ENCODE peak calls at places on chromosomes 1 and 21, in ten cellular contexts. One of them, this sample, is unnamed.

GRCh38 chr1:27154469-27154990 is 395 bp downstream of the SLC9A1 start:
- DNase-seq in IMR-90: no peak
- DNase-seq in A549: no peak
- DNase-seq in fibroblast of pulmonary artery: no peak
- DNase-seq in bronchial epithelial cell: no peak
- DNase-seq in GM06990: no peak
- DNase-seq in heart left ventricle: no peak
- DNase-seq in spleen: no peak
- DNase-seq in right lobe of liver: no peak
- DNase-seq in psoas muscle: no peak
- DNase-seq in this sample: no peak

GRCh38 chr1:150548632-150549495 is at the start of gene ADAMTSL4:
- DNase-seq in IMR-90: peak
- DNase-seq in A549: peak
- DNase-seq in fibroblast of pulmonary artery: peak
- DNase-seq in bronchial epithelial cell: peak
- DNase-seq in GM06990: peak
- DNase-seq in heart left ventricle: peak
- DNase-seq in spleen: peak
- DNase-seq in right lobe of liver: peak
- DNase-seq in psoas muscle: peak
- DNase-seq in this sample: peak

GRCh38 chr1:2374260-2375155 is 16.8 kb downstream of the MORN1 start:
- DNase-seq in IMR-90: no peak
- DNase-seq in A549: no peak
- DNase-seq in fibroblast of pulmonary artery: no peak
- DNase-seq in bronchial epithelial cell: no peak
- DNase-seq in GM06990: no peak
- DNase-seq in heart left ventricle: no peak
- DNase-seq in spleen: peak
- DNase-seq in right lobe of liver: peak
- DNase-seq in psoas muscle: no peak
- DNase-seq in this sample: no peak

GRCh38 chr1:54334996-54335395 is 71.2 kb downstream of the SSBP3 start:
- DNase-seq in IMR-90: peak
- DNase-seq in A549: no peak
- DNase-seq in fibroblast of pulmonary artery: peak
- DNase-seq in bronchial epithelial cell: no peak
- DNase-seq in GM06990: no peak
- DNase-seq in heart left ventricle: no peak
- DNase-seq in spleen: no peak
- DNase-seq in right lobe of liver: no peak
- DNase-seq in psoas muscle: peak
- DNase-seq in this sample: no peak

GRCh38 chr1:230381049-230381467 is 45.1 kb downstream of the PGBD5 start:
- DNase-seq in IMR-90: no peak
- DNase-seq in A549: no peak
- DNase-seq in fibroblast of pulmonary artery: no peak
- DNase-seq in bronchial epithelial cell: no peak
- DNase-seq in GM06990: no peak
- DNase-seq in heart left ventricle: no peak
- DNase-seq in spleen: no peak
- DNase-seq in right lobe of liver: peak
- DNase-seq in psoas muscle: no peak
- DNase-seq in this sample: no peak

GRCh38 chr21:33388188-33388587 is 15.0 kb upstream of the IFNGR2 start:
- DNase-seq in IMR-90: no peak
- DNase-seq in A549: no peak
- DNase-seq in fibroblast of pulmonary artery: no peak
- DNase-seq in bronchial epithelial cell: no peak
- DNase-seq in GM06990: no peak
- DNase-seq in heart left ventricle: no peak
- DNase-seq in spleen: no peak
- DNase-seq in right lobe of liver: no peak
- DNase-seq in psoas muscle: no peak
- DNase-seq in this sample: no peak

GRCh38 chr1:36122062-36122461 is 3.0 kb downstream of the COL8A2 start:
- DNase-seq in IMR-90: no peak
- DNase-seq in A549: no peak
- DNase-seq in fibroblast of pulmonary artery: no peak
- DNase-seq in bronchial epithelial cell: no peak
- DNase-seq in GM06990: no peak
- DNase-seq in heart left ventricle: no peak
- DNase-seq in spleen: no peak
- DNase-seq in right lobe of liver: no peak
- DNase-seq in psoas muscle: no peak
- DNase-seq in this sample: no peak

GRCh38 chr21:44531606-44532128 is 8.3 kb downstream of the KRTAP10-1 start:
- DNase-seq in IMR-90: no peak
- DNase-seq in A549: no peak
- DNase-seq in fibroblast of pulmonary artery: no peak
- DNase-seq in bronchial epithelial cell: no peak
- DNase-seq in GM06990: no peak
- DNase-seq in heart left ventricle: no peak
- DNase-seq in spleen: peak
- DNase-seq in right lobe of liver: peak
- DNase-seq in psoas muscle: no peak
- DNase-seq in this sample: no peak

GRCh38 chr21:20649231-20649630 is 349.0 kb upstream of the NCAM2 start:
- DNase-seq in IMR-90: no peak
- DNase-seq in A549: no peak
- DNase-seq in fibroblast of pulmonary artery: no peak
- DNase-seq in bronchial epithelial cell: no peak
- DNase-seq in GM06990: no peak
- DNase-seq in heart left ventricle: no peak
- DNase-seq in spleen: no peak
- DNase-seq in right lobe of liver: no peak
- DNase-seq in psoas muscle: no peak
- DNase-seq in this sample: no peak

GRCh38 chr1:43708006-43708412 is 673 bp downstream of the ST3GAL3 start:
- DNase-seq in IMR-90: peak
- DNase-seq in A549: no peak
- DNase-seq in fibroblast of pulmonary artery: peak
- DNase-seq in bronchial epithelial cell: peak
- DNase-seq in GM06990: no peak
- DNase-seq in heart left ventricle: no peak
- DNase-seq in spleen: no peak
- DNase-seq in right lobe of liver: no peak
- DNase-seq in psoas muscle: no peak
- DNase-seq in this sample: no peak

GRCh38 chr1:220789532-220790147 is 2.9 kb downstream of the MTARC1 start:
- DNase-seq in IMR-90: no peak
- DNase-seq in A549: no peak
- DNase-seq in fibroblast of pulmonary artery: peak
- DNase-seq in bronchial epithelial cell: no peak
- DNase-seq in GM06990: no peak
- DNase-seq in heart left ventricle: no peak
- DNase-seq in spleen: no peak
- DNase-seq in right lobe of liver: no peak
- DNase-seq in psoas muscle: no peak
- DNase-seq in this sample: no peak

GRCh38 chr1:234913771-234914170 is 214.9 kb downstream of the TOMM20 start:
- DNase-seq in IMR-90: no peak
- DNase-seq in A549: no peak
- DNase-seq in fibroblast of pulmonary artery: no peak
- DNase-seq in bronchial epithelial cell: no peak
- DNase-seq in GM06990: no peak
- DNase-seq in heart left ventricle: no peak
- DNase-seq in spleen: no peak
- DNase-seq in right lobe of liver: peak
- DNase-seq in psoas muscle: no peak
- DNase-seq in this sample: no peak

GRCh38 chr1:15145327-15145726 is 8.2 kb upstream of the TMEM51 start:
- DNase-seq in IMR-90: no peak
- DNase-seq in A549: no peak
- DNase-seq in fibroblast of pulmonary artery: no peak
- DNase-seq in bronchial epithelial cell: no peak
- DNase-seq in GM06990: no peak
- DNase-seq in heart left ventricle: no peak
- DNase-seq in spleen: no peak
- DNase-seq in right lobe of liver: no peak
- DNase-seq in psoas muscle: no peak
- DNase-seq in this sample: no peak

GRCh38 chr1:118995312-118996016 is 7.3 kb upstream of the TBX15 start:
- DNase-seq in IMR-90: no peak
- DNase-seq in A549: no peak
- DNase-seq in fibroblast of pulmonary artery: no peak
- DNase-seq in bronchial epithelial cell: no peak
- DNase-seq in GM06990: no peak
- DNase-seq in heart left ventricle: no peak
- DNase-seq in spleen: no peak
- DNase-seq in right lobe of liver: no peak
- DNase-seq in psoas muscle: no peak
- DNase-seq in this sample: no peak

GRCh38 chr1:152392909-152393308 is 21.2 kb downstream of the CRNN start:
- DNase-seq in IMR-90: no peak
- DNase-seq in A549: no peak
- DNase-seq in fibroblast of pulmonary artery: no peak
- DNase-seq in bronchial epithelial cell: peak
- DNase-seq in GM06990: no peak
- DNase-seq in heart left ventricle: no peak
- DNase-seq in spleen: no peak
- DNase-seq in right lobe of liver: no peak
- DNase-seq in psoas muscle: no peak
- DNase-seq in this sample: peak

GRCh38 chr1:155106862-155107261 is 20.8 kb upstream of the EFNA1 start:
- DNase-seq in IMR-90: no peak
- DNase-seq in A549: no peak
- DNase-seq in fibroblast of pulmonary artery: no peak
- DNase-seq in bronchial epithelial cell: no peak
- DNase-seq in GM06990: no peak
- DNase-seq in heart left ventricle: no peak
- DNase-seq in spleen: no peak
- DNase-seq in right lobe of liver: peak
- DNase-seq in psoas muscle: no peak
- DNase-seq in this sample: no peak

GRCh38 chr1:152495066-152495675 is 15.4 kb upstream of the LCE5A start:
- DNase-seq in IMR-90: no peak
- DNase-seq in A549: no peak
- DNase-seq in fibroblast of pulmonary artery: peak
- DNase-seq in bronchial epithelial cell: peak
- DNase-seq in GM06990: no peak
- DNase-seq in heart left ventricle: no peak
- DNase-seq in spleen: no peak
- DNase-seq in right lobe of liver: no peak
- DNase-seq in psoas muscle: no peak
- DNase-seq in this sample: peak

GRCh38 chr1:111615874-111616715 is 3.5 kb upstream of the RAP1A start:
- DNase-seq in IMR-90: peak
- DNase-seq in A549: no peak
- DNase-seq in fibroblast of pulmonary artery: no peak
- DNase-seq in bronchial epithelial cell: no peak
- DNase-seq in GM06990: peak
- DNase-seq in heart left ventricle: no peak
- DNase-seq in spleen: no peak
- DNase-seq in right lobe of liver: no peak
- DNase-seq in psoas muscle: no peak
- DNase-seq in this sample: no peak

GRCh38 chr1:160664573-160665051 is 17.8 kb upstream of the SLAMF1 start:
- DNase-seq in IMR-90: no peak
- DNase-seq in A549: no peak
- DNase-seq in fibroblast of pulmonary artery: no peak
- DNase-seq in bronchial epithelial cell: no peak
- DNase-seq in GM06990: peak
- DNase-seq in heart left ventricle: no peak
- DNase-seq in spleen: no peak
- DNase-seq in right lobe of liver: no peak
- DNase-seq in psoas muscle: no peak
- DNase-seq in this sample: no peak
- H3K4me3 ChIP-seq in IMR-90: no peak
- H3K4me3 ChIP-seq in A549: no peak
- H3K4me3 ChIP-seq in fibroblast of pulmonary artery: no peak
- H3K4me3 ChIP-seq in bronchial epithelial cell: no peak
- H3K4me3 ChIP-seq in GM06990: no peak
- H3K4me3 ChIP-seq in heart left ventricle: no peak
- H3K4me3 ChIP-seq in spleen: no peak
- H3K4me3 ChIP-seq in right lobe of liver: no peak
- H3K4me3 ChIP-seq in psoas muscle: no peak
- H3K4me3 ChIP-seq in this sample: no peak

DNA sequence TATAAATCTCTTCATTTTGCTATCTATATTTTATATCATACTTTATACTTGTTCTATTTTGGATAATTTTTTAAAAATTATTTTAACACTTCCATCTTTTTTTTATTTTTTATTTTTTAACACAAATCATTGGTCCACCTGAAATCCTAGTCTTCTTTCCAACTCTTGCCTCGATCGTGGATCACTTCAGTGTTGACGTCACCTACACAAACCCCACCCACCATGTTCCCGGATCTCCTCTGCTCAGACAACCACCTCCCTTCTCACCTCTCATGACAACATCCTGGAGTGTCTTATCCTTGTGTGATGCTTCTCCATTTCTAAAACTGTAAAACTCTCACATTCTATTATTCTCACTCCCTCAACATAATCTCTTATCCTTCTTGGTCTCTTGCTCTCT is 34.1 kb upstream of the BTG3 start:
- DNase-seq in IMR-90: no peak
- DNase-seq in A549: no peak
- DNase-seq in fibroblast of pulmonary artery: no peak
- DNase-seq in bronchial epithelial cell: no peak
- DNase-seq in GM06990: no peak
- DNase-seq in heart left ventricle: no peak
- DNase-seq in spleen: no peak
- DNase-seq in right lobe of liver: no peak
- DNase-seq in psoas muscle: no peak
- DNase-seq in this sample: no peak
- TF ChIP-seq CTCF in IMR-90: no peak
- TF ChIP-seq CTCF in A549: no peak
- TF ChIP-seq CTCF in fibroblast of pulmonary artery: no peak
- TF ChIP-seq CTCF in bronchial epithelial cell: no peak
- TF ChIP-seq CTCF in GM06990: no peak
- TF ChIP-seq CTCF in heart left ventricle: no peak
- TF ChIP-seq CTCF in spleen: no peak
- TF ChIP-seq CTCF in right lobe of liver: no peak
- TF ChIP-seq CTCF in psoas muscle: no peak
- TF ChIP-seq CTCF in this sample: no peak

GRCh38 chr1:21435646-21436487 is 4.1 kb upstream of the NBPF3 start:
- DNase-seq in IMR-90: no peak
- DNase-seq in A549: no peak
- DNase-seq in fibroblast of pulmonary artery: no peak
- DNase-seq in bronchial epithelial cell: no peak
- DNase-seq in GM06990: no peak
- DNase-seq in heart left ventricle: no peak
- DNase-seq in spleen: no peak
- DNase-seq in right lobe of liver: no peak
- DNase-seq in psoas muscle: no peak
- DNase-seq in this sample: no peak
- H3K4me3 ChIP-seq in IMR-90: no peak
- H3K4me3 ChIP-seq in A549: no peak
- H3K4me3 ChIP-seq in fibroblast of pulmonary artery: no peak
- H3K4me3 ChIP-seq in bronchial epithelial cell: no peak
- H3K4me3 ChIP-seq in GM06990: no peak
- H3K4me3 ChIP-seq in heart left ventricle: no peak
- H3K4me3 ChIP-seq in spleen: peak
- H3K4me3 ChIP-seq in right lobe of liver: no peak
- H3K4me3 ChIP-seq in psoas muscle: no peak
- H3K4me3 ChIP-seq in this sample: no peak

DNA sequence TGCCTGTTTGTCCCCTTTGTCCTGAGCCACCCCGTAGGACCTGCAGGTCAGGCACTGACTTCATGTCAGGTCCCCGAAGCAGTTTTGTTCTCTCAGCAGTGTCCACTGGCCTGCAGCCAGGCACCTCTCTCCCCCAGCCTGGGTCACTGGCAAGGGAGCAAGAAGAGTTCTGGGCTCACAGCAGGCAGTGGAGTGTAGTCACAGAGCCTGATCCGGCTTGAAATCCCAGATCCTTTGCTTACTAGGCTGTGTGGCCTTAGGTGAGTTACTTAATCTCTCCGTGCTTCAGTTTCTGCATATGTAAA is 34.2 kb downstream of the L1TD1 start:
- DNase-seq in IMR-90: no peak
- DNase-seq in A549: no peak
- DNase-seq in fibroblast of pulmonary artery: no peak
- DNase-seq in bronchial epithelial cell: no peak
- DNase-seq in GM06990: no peak
- DNase-seq in heart left ventricle: no peak
- DNase-seq in spleen: no peak
- DNase-seq in right lobe of liver: no peak
- DNase-seq in psoas muscle: no peak
- DNase-seq in this sample: no peak
- TF ChIP-seq CTCF in IMR-90: no peak
- TF ChIP-seq CTCF in A549: no peak
- TF ChIP-seq CTCF in fibroblast of pulmonary artery: no peak
- TF ChIP-seq CTCF in bronchial epithelial cell: no peak
- TF ChIP-seq CTCF in GM06990: no peak
- TF ChIP-seq CTCF in heart left ventricle: no peak
- TF ChIP-seq CTCF in spleen: no peak
- TF ChIP-seq CTCF in right lobe of liver: no peak
- TF ChIP-seq CTCF in psoas muscle: no peak
- TF ChIP-seq CTCF in this sample: peak